ENCODE peak calls at places on chromosomes 16 and 17, in six cellular contexts. N, E, D, R, B and F are unnamed samples.

GRCh38 chr17:35795007-35795870 is at the start of gene MMP28:
- DNase-seq in N (no peak), E (peak; percentile 54), D (peak; percentile 49), R (no peak), B (no peak), F (peak; percentile 83)

GRCh38 chr17:62680541-62681052 is 53.1 kb downstream of the MRC2 start:
- DNase-seq in N (no peak), E (no peak), D (peak; percentile 18), R (no peak), B (no peak), F (peak; percentile 9)

GRCh38 chr17:14833201-14833773 is 431.8 kb downstream of the PMP22 start:
- DNase-seq in N (peak; percentile 58), E (no peak), D (no peak), R (no peak), B (no peak), F (no peak)

GRCh38 chr17:28648698-28649097 is 3.7 kb upstream of the BLTP2 start:
- DNase-seq in N (no peak), E (no peak), D (no peak), R (no peak), B (no peak), F (no peak)

GRCh38 chr16:35731341-35732040 is 2272.1 kb downstream of the TP53TG3F start:
- DNase-seq in N (no peak), E (no peak), D (no peak), R (no peak), B (no peak), F (no peak)

GRCh38 chr17:78227455-78227916 is 3.9 kb upstream of the TMEM235 start:
- DNase-seq in N (no peak), E (no peak), D (no peak), R (no peak), B (no peak), F (no peak)

GRCh38 chr17:55572139-55572538 is 60.9 kb upstream of the SMIM36 start:
- DNase-seq in N (no peak), E (no peak), D (no peak), R (no peak), B (no peak), F (no peak)

GRCh38 chr17:77501101-77501566 is 360.4 kb downstream of the SEC14L1 start:
- DNase-seq in N (peak; percentile 71), E (no peak), D (no peak), R (no peak), B (no peak), F (no peak)

GRCh38 chr17:60586288-60586974 is 13.6 kb upstream of the PPM1D start:
- DNase-seq in N (no peak), E (no peak), D (no peak), R (no peak), B (no peak), F (peak; percentile 22)

GRCh38 chr17:63760771-63761539 is 12.4 kb downstream of the CCDC47 start:
- DNase-seq in N (no peak), E (no peak), D (no peak), R (no peak), B (no peak), F (no peak)

GRCh38 chr17:37465058-37465616 is 24.6 kb upstream of the DUSP14 start:
- DNase-seq in N (no peak), E (no peak), D (no peak), R (no peak), B (no peak), F (no peak)

GRCh38 chr16:88772871-88773811 is 11.9 kb downstream of the PIEZO1 start:
- DNase-seq in N (no peak), E (no peak), D (no peak), R (no peak), B (no peak), F (no peak)

GRCh38 chr17:45227101-45227591 is 5.5 kb downstream of the FMNL1 start:
- DNase-seq in N (no peak), E (no peak), D (no peak), R (no peak), B (no peak), F (peak; percentile 46)

GRCh38 chr17:27207073-27207511 is 86.8 kb upstream of the WSB1 start:
- DNase-seq in N (no peak), E (no peak), D (no peak), R (peak; percentile 30), B (no peak), F (peak; percentile 45)